ENCODE peak calls at places on chromosome 15, in seven cellular contexts. U is NT2/D1; E is vagina; F is CD4-positive, CD25-positive, alpha-beta regulatory T cell; Y is psoas muscle; R is CD4-positive, alpha-beta memory T cell; V is tibial nerve. G is an unnamed sample.

GRCh38 chr15:42137461-42138261 is 18.8 kb downstream of the PLA2G4F start:
- DNase-seq in U (no peak), E (peak; percentile 47), F (no peak), Y (no peak), R (peak; percentile 10), V (no peak), G (no peak)

GRCh38 chr15:74172751-74173544 is 562 bp upstream of the ISLR start:
- DNase-seq in U (no peak), E (peak; percentile 86), F (no peak), Y (peak; percentile 85), R (no peak), V (peak; percentile 70), G (no peak)

GRCh38 chr15:32824777-32825176 is 107.0 kb downstream of the GREM1 start:
- DNase-seq in U (no peak), E (no peak), F (no peak), Y (no peak), R (no peak), V (no peak), G (no peak)

GRCh38 chr15:33126559-33127290 is 67.8 kb downstream of the FMN1 start:
- DNase-seq in U (peak; percentile 25), E (no peak), F (no peak), Y (peak; percentile 78), R (peak; percentile 67), V (peak; percentile 44), G (peak; percentile 42)

GRCh38 chr15:42921049-42921731 is 612 bp upstream of the TTBK2 start:
- DNase-seq in U (no peak), E (no peak), F (peak; percentile 17), Y (peak; percentile 66), R (peak; percentile 36), V (no peak), G (peak; percentile 22)

GRCh38 chr15:48493763-48494225 is 151.7 kb downstream of the FBN1 start:
- DNase-seq in U (no peak), E (no peak), F (no peak), Y (no peak), R (no peak), V (no peak), G (no peak)

GRCh38 chr15:52020253-52021085 is 1.4 kb downstream of the MAPK6 start:
- DNase-seq in U (no peak), E (peak; percentile 90), F (no peak), Y (no peak), R (peak; percentile 28), V (no peak), G (no peak)

GRCh38 chr15:53193149-53193548 is 403.0 kb upstream of the ONECUT1 start:
- DNase-seq in U (peak; percentile 8), E (no peak), F (no peak), Y (no peak), R (no peak), V (no peak), G (no peak)

GRCh38 chr15:51401872-51402517 is 60.5 kb downstream of the GLDN start:
- DNase-seq in U (peak; percentile 18), E (no peak), F (no peak), Y (no peak), R (no peak), V (no peak), G (no peak)

GRCh38 chr15:63554337-63554927 is 42.8 kb upstream of the FBXL22 start:
- DNase-seq in U (no peak), E (no peak), F (no peak), Y (no peak), R (no peak), V (no peak), G (no peak)

GRCh38 chr15:47551079-47551478 is 166.2 kb upstream of the SEMA6D start:
- DNase-seq in U (no peak), E (no peak), F (no peak), Y (no peak), R (no peak), V (no peak), G (no peak)

GRCh38 chr15:41949400-41950126 is 22.8 kb downstream of the EHD4 start:
- DNase-seq in U (no peak), E (peak; percentile 72), F (no peak), Y (no peak), R (no peak), V (no peak), G (no peak)

GRCh38 chr15:34161329-34161953 is 48.5 kb downstream of the KATNBL1 start:
- DNase-seq in U (no peak), E (no peak), F (no peak), Y (no peak), R (no peak), V (no peak), G (no peak)

GRCh38 chr15:34155859-34156258 is 54.0 kb downstream of the PGBD4 start:
- DNase-seq in U (no peak), E (no peak), F (no peak), Y (no peak), R (no peak), V (no peak), G (no peak)

GRCh38 chr15:34160735-34161134 is 49.2 kb downstream of the KATNBL1 start:
- DNase-seq in U (no peak), E (no peak), F (no peak), Y (no peak), R (no peak), V (no peak), G (no peak)

GRCh38 chr15:34154725-34155204 is 52.9 kb downstream of the PGBD4 start:
- DNase-seq in U (no peak), E (no peak), F (no peak), Y (no peak), R (no peak), V (no peak), G (no peak)

DNA sequence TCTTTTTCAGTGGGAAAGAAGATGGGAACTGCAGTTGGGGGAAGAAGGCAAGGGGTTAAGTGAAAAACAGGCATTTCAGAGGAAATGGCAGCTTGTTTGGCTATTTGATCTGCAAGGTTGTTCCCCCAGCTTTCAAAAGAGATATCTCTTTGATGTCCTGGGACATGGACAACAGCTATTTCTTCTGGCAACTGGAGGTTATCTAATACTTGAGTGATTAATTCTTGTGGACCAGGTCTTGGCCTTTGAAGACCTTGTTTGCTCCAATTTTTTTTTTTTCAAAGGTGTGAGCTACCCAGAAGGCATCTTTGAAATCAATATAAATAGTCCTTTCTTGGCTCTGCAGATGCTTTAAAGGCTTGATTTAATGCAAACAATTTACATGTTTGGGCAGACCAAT is 51.5 kb downstream of the KATNBL1 start:
- DNase-seq in U (no peak), E (no peak), F (no peak), Y (no peak), R (no peak), V (no peak), G (no peak)
- H3K9me3 ChIP-seq in U (peaks cover 59% of the 10 kb centered on the region), E (no peaks in the 10 kb centered on the region), F (peaks cover 45% of the 10 kb centered on the region), Y (peaks cover 5% of the 10 kb centered on the region), R (peaks cover 14% of the 10 kb centered on the region), V (peaks cover 8% of the 10 kb centered on the region), G (peaks cover 10% of the 10 kb centered on the region)

GRCh38 chr15:76324066-76324465 is 12.5 kb upstream of the ISL2 start:
- DNase-seq in U (no peak), E (no peak), F (no peak), Y (no peak), R (no peak), V (no peak), G (no peak)

GRCh38 chr15:76328106-76328696 is 8.4 kb upstream of the ISL2 start:
- DNase-seq in U (no peak), E (no peak), F (no peak), Y (no peak), R (no peak), V (no peak), G (no peak)

GRCh38 chr15:76327191-76328105 is 9.1 kb upstream of the ISL2 start:
- DNase-seq in U (no peak), E (no peak), F (no peak), Y (no peak), R (no peak), V (no peak), G (no peak)

GRCh38 chr15:76328962-76329361 is 7.6 kb upstream of the ISL2 start:
- DNase-seq in U (no peak), E (no peak), F (no peak), Y (no peak), R (no peak), V (no peak), G (no peak)

DNA sequence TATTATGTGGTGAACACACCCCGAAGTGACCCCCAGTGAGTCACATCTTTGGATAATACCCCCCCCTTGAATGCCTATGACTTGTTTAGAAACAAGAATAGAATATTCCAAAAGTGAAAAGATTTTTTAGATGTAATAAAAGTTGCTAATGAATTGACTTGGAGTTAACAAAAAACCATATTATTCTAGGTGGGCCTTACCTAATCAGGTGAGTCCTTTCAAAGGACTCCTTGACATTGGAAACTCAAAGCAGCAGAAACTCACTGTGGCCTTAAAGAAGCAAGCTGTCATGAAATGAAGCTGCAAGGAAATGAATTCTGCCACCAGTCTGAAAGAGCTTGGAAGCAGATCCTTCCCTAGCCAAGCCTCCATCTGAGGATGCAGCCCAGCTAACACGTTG is 10.9 kb upstream of the ISL2 start:
- DNase-seq in U (no peak), E (no peak), F (no peak), Y (no peak), R (no peak), V (no peak), G (no peak)
- H3K9me3 ChIP-seq in U (no peaks in the 10 kb centered on the region), E (no peaks in the 10 kb centered on the region), F (no peaks in the 10 kb centered on the region), Y (no peaks in the 10 kb centered on the region), R (no peaks in the 10 kb centered on the region), V (no peaks in the 10 kb centered on the region), G (no peaks in the 10 kb centered on the region)

DNA sequence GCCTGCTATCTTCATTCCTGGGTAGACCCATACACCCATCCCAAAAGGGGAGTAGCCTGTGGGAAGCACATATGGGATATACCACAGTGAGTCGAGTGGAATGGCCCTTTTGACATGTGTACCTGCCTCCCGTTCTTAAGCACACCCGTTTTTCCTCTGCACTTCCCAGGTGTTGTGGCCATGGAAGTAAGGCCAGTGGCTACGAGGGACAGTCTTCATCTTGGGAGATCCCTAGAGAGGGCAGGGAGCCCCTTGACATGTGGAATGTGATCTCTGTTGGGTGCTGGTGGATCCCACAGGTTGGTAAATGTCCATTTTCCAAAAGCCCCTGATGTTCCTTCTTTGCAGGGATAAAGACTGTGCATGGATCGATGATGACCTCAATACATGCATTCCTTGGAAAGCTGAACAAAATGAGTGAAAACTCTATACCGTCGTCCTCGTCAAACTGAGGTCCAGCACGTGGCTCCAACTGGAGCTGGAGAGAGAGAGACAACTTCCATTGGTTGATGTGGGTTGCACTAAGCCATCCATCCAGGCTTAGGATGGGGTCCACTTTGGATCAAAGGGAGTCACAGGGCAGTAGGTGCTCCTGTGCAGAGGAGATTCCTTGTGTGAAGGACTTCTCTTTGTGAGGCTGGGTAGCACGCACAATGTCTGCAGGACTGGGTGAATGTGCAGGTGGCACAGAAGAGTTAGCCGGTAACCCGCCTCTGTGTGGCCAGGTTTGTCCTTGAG is 136.8 kb downstream of the SNRPN start:
- DNase-seq in U (no peak), E (peak; percentile 47), F (no peak), Y (no peak), R (no peak), V (no peak), G (no peak)
- H3K9me3 ChIP-seq in U (no peaks in the 10 kb centered on the region), E (peaks cover 37% of the 10 kb centered on the region), F (peaks cover 95% of the 10 kb centered on the region), Y (peaks cover 68% of the 10 kb centered on the region), R (peaks cover 60% of the 10 kb centered on the region), V (peaks cover 39% of the 10 kb centered on the region), G (peaks cover 24% of the 10 kb centered on the region)

DNA sequence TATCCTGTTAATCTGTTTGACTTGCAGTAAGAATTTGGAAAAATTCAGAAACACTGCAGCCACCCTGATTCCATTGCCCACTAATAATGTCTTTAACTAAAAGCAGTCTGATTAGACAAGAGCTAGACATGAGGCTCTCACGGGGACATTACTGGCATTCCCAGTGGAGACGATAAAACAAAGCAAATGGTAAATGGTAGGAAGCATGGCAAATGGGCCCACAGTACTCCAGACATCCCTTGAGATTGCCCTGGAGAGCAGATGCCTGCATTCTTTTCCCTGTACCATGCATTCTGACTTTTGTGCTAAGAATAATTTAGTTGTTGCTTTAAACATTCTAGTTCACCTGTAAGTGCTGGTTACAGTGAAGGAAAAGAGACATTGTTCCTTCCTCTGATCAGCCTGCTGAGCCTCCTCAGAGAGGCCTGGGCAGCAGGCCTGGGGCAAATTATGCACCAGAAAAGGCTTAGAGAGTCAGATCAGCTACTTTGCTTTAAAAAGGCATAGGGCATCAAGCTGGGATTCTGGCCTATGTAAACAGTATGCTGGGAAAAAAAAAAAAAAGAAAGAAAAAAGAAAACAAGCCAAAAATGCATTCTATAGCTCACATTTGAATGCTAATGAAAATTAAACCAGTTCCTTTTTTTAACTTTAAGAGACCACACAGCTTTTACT is 204.6 kb downstream of the GABRG3 start:
- DNase-seq in U (peak; percentile 73), E (no peak), F (no peak), Y (no peak), R (no peak), V (no peak), G (no peak)
- H3K9me3 ChIP-seq in U (peaks cover 48% of the 10 kb centered on the region), E (peaks cover 9% of the 10 kb centered on the region), F (peaks cover 21% of the 10 kb centered on the region), Y (peaks cover 16% of the 10 kb centered on the region), R (peaks cover 6% of the 10 kb centered on the region), V (no peaks in the 10 kb centered on the region), G (no peaks in the 10 kb centered on the region)

G was measured in T-helper 17 cell.